ENCODE peak calls at places on chromosomes 16 and 17, in six cellular contexts. M is PC-9; C is effector memory CD4-positive, alpha-beta T cell; H is heart left ventricle; I is hepatocyte; R is GM23248. A is an unnamed sample. For H3K9me3, the result is how much of the 10 kb centered on the place peaks cover.

GRCh38 chr17:28880572-28880945 is 17.0 kb downstream of the FLOT2 start:
- DNase-seq in C (no peak), M (no peak), R (no peak), H (no peak), I (no peak), A (peak)

GRCh38 chr17:6711081-6711674 is 2.0 kb downstream of the SLC13A5 start:
- DNase-seq in I (no peak), C (no peak), R (no peak), H (no peak), M (no peak), A (no peak)

GRCh38 chr17:72922223-72922622 is 170.3 kb downstream of the SLC39A11 start:
- DNase-seq in H (no peak), R (no peak), M (no peak), I (no peak), C (no peak), A (no peak)

GRCh38 chr17:64024781-64025731 is 4.6 kb upstream of the ICAM2 start:
- DNase-seq in C (peak), R (peak), H (no peak), M (no peak), I (no peak), A (no peak)

GRCh38 chr17:17109896-17110295 is 67.6 kb downstream of the MPRIP start:
- DNase-seq in H (no peak), I (no peak), M (peak), R (no peak), C (no peak), A (peak)

GRCh38 chr16:77574867-77575619 is 140.2 kb upstream of the ADAMTS18 start:
- DNase-seq in M (no peak), C (no peak), H (peak), I (peak), R (peak), A (no peak)

GRCh38 chr16:87657621-87658192 is 55.4 kb downstream of the JPH3 start:
- DNase-seq in M (peak), R (peak), H (no peak), I (no peak), C (no peak), A (no peak)

GRCh38 chr16:51553910-51554309 is 402.8 kb upstream of the SALL1 start:
- DNase-seq in C (no peak), R (no peak), I (no peak), H (no peak), M (no peak), A (no peak)

GRCh38 chr17:61837175-61838051 is 25.9 kb downstream of the BRIP1 start:
- DNase-seq in C (peak), R (peak), H (peak), I (peak), M (no peak), A (no peak)

GRCh38 chr16:89658221-89658879 is 714 bp downstream of the SPATA33 start:
- DNase-seq in R (peak), M (no peak), I (peak), H (peak), C (no peak), A (no peak)

GRCh38 chr16:89448656-89449055 is 41.7 kb downstream of the ANKRD11 start:
- DNase-seq in M (no peak), H (peak), C (no peak), I (no peak), R (no peak), A (peak)

GRCh38 chr17:60077672-60078519 is 825 bp downstream of the HEATR6 start:
- DNase-seq in C (no peak), I (peak), H (no peak), M (no peak), R (peak), A (no peak)

GRCh38 chr16:85463672-85464071 is 149.4 kb upstream of the GSE1 start:
- DNase-seq in C (no peak), H (no peak), R (no peak), M (no peak), I (no peak), A (peak)

GRCh38 chr17:78176548-78177025 is 8.2 kb downstream of the SYNGR2 start:
- DNase-seq in H (peak), C (peak), I (peak), M (no peak), R (peak), A (peak)

GRCh38 chr16:13923703-13924298 is 3.8 kb downstream of the ERCC4 start:
- DNase-seq in C (no peak), H (no peak), M (peak), R (peak), I (peak), A (no peak)

GRCh38 chr16:29151317-29151716 is 166.5 kb downstream of the LAT start:
- DNase-seq in C (no peak), R (no peak), H (no peak), M (no peak), I (no peak), A (no peak)

GRCh38 chr17:82414548-82415281 is 3.4 kb upstream of the HEXD start:
- DNase-seq in H (peak), M (no peak), R (peak), C (peak), I (peak), A (peak)

GRCh38 chr16:87303431-87303930 is 13.7 kb downstream of the C16orf95 start:
- DNase-seq in C (no peak), M (no peak), R (no peak), I (no peak), H (no peak), A (no peak)

GRCh38 chr16:7449306-7449705 is 116.7 kb downstream of the RBFOX1 start:
- DNase-seq in R (no peak), I (no peak), C (no peak), M (no peak), H (no peak), A (no peak)

GRCh38 chr16:10322723-10323527 is 62.9 kb upstream of the ATF7IP2 start:
- DNase-seq in I (peak), C (no peak), M (no peak), R (no peak), H (no peak), A (no peak)

GRCh38 chr17:14143678-14144077 is 74.4 kb downstream of the COX10 start:
- DNase-seq in H (no peak), R (peak), M (no peak), I (no peak), C (no peak), A (no peak)

GRCh38 chr17:15930426-15930825 is 14.5 kb upstream of the ADORA2B start:
- DNase-seq in I (no peak), M (no peak), H (no peak), R (peak), C (no peak), A (no peak)

GRCh38 chr17:80036715-80037477 is 454 bp downstream of the CCDC40 start:
- DNase-seq in M (no peak), R (peak), C (no peak), H (no peak), I (peak), A (peak)

DNA sequence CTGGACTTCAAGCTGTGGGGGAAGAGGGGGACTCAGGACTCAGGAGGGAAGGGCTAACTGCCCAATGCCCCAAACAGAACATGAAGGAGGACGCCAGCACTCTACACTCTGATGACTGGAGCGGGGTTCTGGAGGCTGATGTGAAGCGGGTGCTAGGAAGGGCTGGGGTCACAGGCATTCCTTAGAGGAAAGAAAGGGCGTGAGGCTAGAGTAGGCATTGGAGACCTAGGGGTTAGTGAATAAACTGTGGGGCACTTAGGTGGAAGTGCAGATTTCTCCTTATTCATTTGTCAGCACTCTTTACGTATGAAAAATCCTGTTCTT is 760 bp upstream of the LMF1 start:
- DNase-seq in C (no peak), H (no peak), I (no peak), M (no peak), R (no peak), A (no peak)
- H3K9me3 ChIP-seq in C (under half), H (under half), I (under half), M (under half), R (under half), A (under half)

GRCh38 chr17:55305321-55306087 is 40.7 kb downstream of the HLF start:
- DNase-seq in R (no peak), C (no peak), I (no peak), M (no peak), H (no peak), A (no peak)
- H3K27ac ChIP-seq in R (no peak), C (no peak), I (no peak), M (no peak), H (no peak), A (no peak)

GRCh38 chr17:50467855-50468119 is 893 bp downstream of the CHAD start:
- DNase-seq in M (no peak), I (no peak), R (no peak), H (no peak), C (no peak), A (peak)

GRCh38 chr17:50469671-50470305 is 1.1 kb upstream of the CHAD start:
- DNase-seq in I (no peak), H (no peak), R (no peak), C (no peak), M (no peak), A (peak)

GRCh38 chr17:50467114-50467854 is 1.4 kb downstream of the CHAD start:
- DNase-seq in M (no peak), I (no peak), C (no peak), R (no peak), H (no peak), A (peak)

GRCh38 chr17:50469005-50469605 is 425 bp upstream of the CHAD start:
- DNase-seq in H (no peak), C (no peak), I (no peak), M (no peak), R (peak), A (no peak)

GRCh38 chr17:50468120-50469004 is at the start of gene CHAD:
- DNase-seq in I (no peak), R (peak), H (no peak), C (no peak), M (no peak), A (peak)
- H3K9me3 ChIP-seq in I (under half), R (under half), H (under half), C (under half), M (under half), A (under half)

DNA sequence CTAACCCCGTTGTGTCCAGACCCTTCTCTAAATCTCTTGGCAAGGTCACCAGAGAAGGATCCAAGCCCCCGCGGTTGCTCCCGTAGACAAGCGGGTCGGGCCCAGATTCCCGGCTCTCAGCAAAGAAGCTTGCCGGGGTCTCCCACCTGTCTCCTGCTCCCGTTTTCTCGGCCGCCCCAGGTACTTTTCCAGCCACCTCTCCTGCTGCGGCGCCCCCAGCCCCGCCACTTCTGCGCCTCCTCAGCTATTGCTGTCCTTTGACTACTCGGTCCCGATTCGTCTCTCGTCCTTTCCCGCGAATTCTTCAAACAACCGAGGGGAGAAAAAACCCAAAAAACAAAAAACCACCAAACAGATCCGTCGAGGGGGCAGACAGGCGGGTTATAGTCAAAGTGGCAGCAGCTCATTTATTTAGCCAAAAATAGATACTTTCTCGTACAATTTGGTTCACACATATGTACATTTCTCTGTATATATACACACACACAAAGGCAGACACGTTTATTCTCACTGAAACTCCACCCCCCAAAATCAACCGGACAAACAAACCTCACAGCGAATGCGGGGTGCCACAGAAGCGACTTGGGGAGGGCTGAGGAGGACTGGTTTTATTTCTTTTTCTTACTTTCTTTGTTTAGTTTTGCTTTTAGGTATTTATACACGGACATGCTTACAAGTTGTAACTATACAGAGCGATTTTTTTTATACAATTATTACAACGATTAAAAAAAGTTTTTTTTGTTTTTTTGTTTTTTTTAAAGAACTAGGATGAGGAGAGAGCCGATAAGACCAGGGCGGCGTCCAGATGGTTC is 3.5 kb downstream of the IRX3 start:
- DNase-seq in C (no peak), M (no peak), H (peak), R (no peak), I (no peak), A (no peak)
- H3K27ac ChIP-seq in C (no peak), M (peak), H (no peak), R (no peak), I (no peak), A (peak)

GRCh38 chr16:3408561-3409197 is 7.7 kb downstream of the ZNF174 start:
- DNase-seq in C (no peak), H (no peak), R (no peak), I (no peak), M (no peak), A (no peak)
- H3K9me3 ChIP-seq in C (half or more), H (under half), R (under half), I (half or more), M (half or more), A (under half)

DNA sequence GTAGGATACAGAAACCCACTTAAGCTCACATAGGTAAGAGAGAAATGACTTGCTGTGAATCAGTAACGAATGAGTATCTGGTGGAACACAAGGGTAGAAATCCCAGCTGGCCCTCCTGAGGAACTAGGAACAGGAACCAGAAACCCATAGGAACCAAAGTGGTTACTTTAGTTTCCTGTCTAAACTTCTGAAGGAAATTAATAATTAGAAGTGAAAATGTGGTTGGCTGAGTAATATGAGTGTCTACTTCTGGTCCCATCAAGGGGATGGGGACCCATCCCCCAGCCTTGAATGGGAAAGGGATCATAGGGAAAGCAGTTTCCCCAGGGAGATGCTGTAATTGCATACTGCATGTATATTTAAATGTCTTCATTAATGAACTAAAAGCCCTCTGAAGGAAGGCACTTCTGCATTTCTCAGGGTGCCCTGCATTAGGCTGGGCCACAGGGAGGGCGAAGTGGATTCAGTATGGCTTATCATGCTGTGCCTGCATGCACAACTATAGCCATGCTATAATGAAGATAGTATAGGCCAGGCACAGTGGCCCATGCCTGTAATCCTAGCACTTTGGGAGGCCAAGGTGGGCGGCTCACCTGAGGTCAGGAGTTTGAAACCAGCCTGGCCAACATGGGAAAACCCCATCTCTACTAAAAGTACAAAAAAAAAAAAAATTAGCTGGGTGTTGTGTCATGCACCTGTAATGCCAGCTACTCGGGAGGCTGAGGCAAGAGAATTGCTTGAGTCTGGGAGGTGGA is 45.6 kb downstream of the CYB5B start:
- DNase-seq in C (no peak), M (no peak), H (no peak), I (no peak), R (no peak), A (no peak)
- H3K27ac ChIP-seq in C (no peak), M (no peak), H (no peak), I (no peak), R (no peak), A (no peak)

GRCh38 chr16:34758835-34759234 is 1299.4 kb downstream of the TP53TG3F start:
- DNase-seq in R (no peak), H (no peak), M (no peak), C (no peak), I (no peak), A (no peak)
- H3K9me3 ChIP-seq in R (under half), H (under half), M (half or more), C (under half), I (under half), A (half or more)

GRCh38 chr16:74213372-74213771 is 83.2 kb upstream of the PSMD7 start:
- DNase-seq in H (no peak), C (no peak), I (no peak), M (no peak), R (no peak), A (no peak)

GRCh38 chr16:74216319-74216718 is 80.3 kb upstream of the PSMD7 start:
- DNase-seq in H (no peak), I (peak), M (no peak), R (no peak), C (no peak), A (no peak)
- H3K27ac ChIP-seq in H (no peak), I (no peak), M (no peak), R (no peak), C (no peak), A (no peak)

DNA sequence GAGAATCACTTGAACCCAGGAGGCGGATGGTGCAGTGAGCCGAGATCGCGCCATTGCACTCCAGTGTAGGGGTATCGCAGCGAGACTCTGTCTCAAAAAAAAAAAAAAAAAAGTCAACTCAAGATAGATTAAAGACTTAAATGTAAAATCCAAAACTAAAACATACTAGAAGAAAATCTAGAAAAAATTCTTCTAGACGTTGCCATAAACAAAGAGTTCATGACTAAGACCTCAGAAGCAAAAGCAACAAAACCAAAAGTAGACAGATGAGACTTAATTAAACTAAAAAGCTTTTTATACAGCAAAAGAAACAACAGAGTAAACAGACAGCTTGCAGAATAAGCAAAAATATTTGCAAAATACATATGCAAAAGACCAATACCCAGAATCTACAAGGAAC is 61.2 kb upstream of the ABCC11 start:
- DNase-seq in I (no peak), M (no peak), C (no peak), R (no peak), H (no peak), A (peak)
- H3K9me3 ChIP-seq in I (under half), M (under half), C (under half), R (under half), H (under half), A (under half)